ENCODE peak calls at places on chromosomes 7 and 10, in five cellular contexts. M, L, I, O and B are unnamed samples.

GRCh38 chr7:139943391-139943790 is 114.3 kb downstream of the TBXAS1 start:
- DNase-seq in M (no peak), O (no peak), I (no peak), L (no peak), B (no peak)

GRCh38 chr10:84424731-84425165 is 96.4 kb downstream of the CCSER2 start:
- DNase-seq in L (peak), M (peak), I (peak), O (peak), B (peak)

GRCh38 chr10:128573236-128573800 is 447.1 kb upstream of the MKI67 start:
- DNase-seq in L (no peak), I (peak), O (no peak), M (no peak), B (no peak)

GRCh38 chr10:25465582-25466372 is 291.0 kb downstream of the GPR158 start:
- DNase-seq in M (no peak), L (no peak), O (no peak), I (no peak), B (no peak)

GRCh38 chr7:101804087-101804631 is 13.3 kb upstream of the CUX1 start:
- DNase-seq in O (no peak), M (no peak), I (no peak), L (no peak), B (no peak)

GRCh38 chr10:44947356-44948152 is 12.0 kb upstream of the RASSF4 start:
- DNase-seq in L (no peak), M (no peak), I (peak), O (no peak), B (no peak)

GRCh38 chr7:150945171-150945852 is 32.8 kb downstream of the KCNH2 start:
- DNase-seq in O (no peak), I (peak), M (no peak), L (no peak), B (no peak)

GRCh38 chr7:44291066-44291732 is 34.2 kb downstream of the CAMK2B start:
- DNase-seq in I (peak), M (peak), L (no peak), O (no peak), B (peak)

GRCh38 chr7:31047282-31047681 is 4.8 kb upstream of the ADCYAP1R1 start:
- DNase-seq in M (no peak), I (no peak), O (no peak), L (no peak), B (no peak)

GRCh38 chr7:99196536-99197288 is 11.2 kb downstream of the KPNA7 start:
- DNase-seq in I (no peak), M (no peak), O (no peak), L (peak), B (peak)

GRCh38 chr10:113492181-113492580 is 60.7 kb upstream of the HABP2 start:
- DNase-seq in M (no peak), I (no peak), L (no peak), O (no peak), B (peak)

GRCh38 chr7:96361116-96361857 is 39.4 kb upstream of the SLC25A13 start:
- DNase-seq in M (no peak), I (no peak), L (no peak), O (no peak), B (no peak)

GRCh38 chr7:97480700-97481410 is 251.0 kb upstream of the TAC1 start:
- DNase-seq in I (no peak), L (no peak), M (no peak), O (no peak), B (no peak)

GRCh38 chr10:132186488-132187413 is at the start of gene DPYSL4:
- DNase-seq in I (no peak), L (no peak), M (peak), O (no peak), B (no peak)

GRCh38 chr7:102412548-102412947 is 16.4 kb downstream of the PRKRIP1 start:
- DNase-seq in M (no peak), I (no peak), L (peak), O (no peak), B (peak)

GRCh38 chr10:110613341-110613995 is 30.7 kb upstream of the RBM20 start:
- DNase-seq in O (no peak), M (no peak), I (no peak), L (no peak), B (no peak)

GRCh38 chr10:3081383-3081981 is 14.1 kb downstream of the PFKP start:
- DNase-seq in M (no peak), O (no peak), L (no peak), I (no peak), B (no peak)

GRCh38 chr7:32914186-32914585 is 22.6 kb upstream of the KBTBD2 start:
- DNase-seq in I (no peak), L (peak), O (no peak), M (no peak), B (no peak)

GRCh38 chr10:44383749-44384600 is 922 bp downstream of the CXCL12 start:
- DNase-seq in L (peak), O (no peak), I (peak), M (peak), B (peak)

GRCh38 chr7:155865830-155866545 is 53.7 kb upstream of the SHH start:
- DNase-seq in I (peak), M (no peak), L (no peak), O (peak), B (no peak)

GRCh38 chr10:5890519-5890878 is 456 bp downstream of the FBH1 start:
- DNase-seq in I (peak), L (peak), O (no peak), M (no peak), B (no peak)

DNA sequence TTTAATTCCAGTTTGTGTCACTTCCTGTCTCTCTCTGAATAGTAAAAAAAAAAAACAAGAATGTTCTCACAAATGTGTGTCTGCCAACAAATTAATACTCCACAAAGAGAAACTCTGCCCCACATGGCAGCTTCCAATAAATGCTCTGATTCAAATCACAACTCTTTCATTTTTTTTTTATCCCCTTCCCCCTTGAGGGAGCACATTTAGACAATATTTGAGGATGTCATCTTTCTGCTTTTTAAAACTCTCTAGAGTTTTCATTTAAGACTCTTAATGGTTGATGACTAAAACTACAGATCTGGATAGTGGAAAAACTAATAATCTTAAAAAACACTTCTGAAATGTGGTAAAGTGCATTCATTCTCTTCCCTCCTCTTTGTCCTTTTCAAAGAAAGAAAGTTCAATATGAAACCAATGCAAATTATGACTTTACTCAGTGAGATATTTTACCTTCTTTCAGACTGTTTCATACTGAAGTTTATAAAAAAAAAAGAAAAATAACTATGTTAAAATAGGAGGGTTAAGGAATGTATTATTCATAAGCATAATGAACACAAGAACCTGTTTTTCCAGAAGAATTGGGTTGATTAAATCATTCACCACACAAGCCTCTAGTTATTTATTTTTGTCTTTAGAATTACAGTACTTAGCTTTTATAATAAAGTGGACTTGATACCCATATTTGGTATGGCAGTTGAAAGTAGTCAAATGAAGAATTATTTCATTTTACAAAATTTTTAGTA is 42.4 kb downstream of the ARID5B start:
- DNase-seq in O (no peak), L (no peak), M (no peak), I (no peak), B (peak)
- TF ChIP-seq CTCF in O (peak), L (no peak), M (no peak), I (no peak), B (peak)

DNA sequence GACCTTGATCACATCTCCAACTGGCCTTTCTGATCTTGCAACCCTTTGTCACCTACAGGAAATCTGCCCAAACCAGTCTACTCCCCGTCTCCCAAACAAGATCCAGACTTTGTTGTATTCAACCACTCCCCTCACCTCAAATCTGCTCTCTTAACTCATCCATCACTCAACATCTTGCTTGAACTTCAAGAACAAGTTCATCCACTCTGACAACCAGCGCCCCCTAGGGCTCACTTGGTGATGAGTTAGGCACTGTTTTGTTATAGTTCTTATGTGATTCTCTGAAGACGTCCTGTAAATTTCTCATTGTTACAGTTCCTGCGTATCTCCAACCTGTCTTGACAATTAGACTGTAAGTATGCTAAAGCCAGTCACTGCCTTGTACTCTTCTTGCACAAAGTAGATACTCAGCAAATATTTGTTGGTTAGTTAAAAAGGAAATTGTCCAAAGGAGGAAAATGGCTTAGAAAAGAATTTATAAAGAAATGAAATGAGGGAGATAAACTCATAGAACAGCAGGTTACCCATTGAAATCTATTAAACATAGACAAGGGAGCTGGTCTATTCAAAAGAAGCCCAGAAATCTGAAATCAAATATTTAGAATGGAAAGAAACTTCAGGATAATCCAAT is 5.3 kb downstream of the FRMD4A start:
- DNase-seq in M (peak), I (no peak), L (peak), O (no peak), B (no peak)
- TF ChIP-seq CTCF in M (peak), I (no peak), L (peak), O (peak), B (peak)

DNA sequence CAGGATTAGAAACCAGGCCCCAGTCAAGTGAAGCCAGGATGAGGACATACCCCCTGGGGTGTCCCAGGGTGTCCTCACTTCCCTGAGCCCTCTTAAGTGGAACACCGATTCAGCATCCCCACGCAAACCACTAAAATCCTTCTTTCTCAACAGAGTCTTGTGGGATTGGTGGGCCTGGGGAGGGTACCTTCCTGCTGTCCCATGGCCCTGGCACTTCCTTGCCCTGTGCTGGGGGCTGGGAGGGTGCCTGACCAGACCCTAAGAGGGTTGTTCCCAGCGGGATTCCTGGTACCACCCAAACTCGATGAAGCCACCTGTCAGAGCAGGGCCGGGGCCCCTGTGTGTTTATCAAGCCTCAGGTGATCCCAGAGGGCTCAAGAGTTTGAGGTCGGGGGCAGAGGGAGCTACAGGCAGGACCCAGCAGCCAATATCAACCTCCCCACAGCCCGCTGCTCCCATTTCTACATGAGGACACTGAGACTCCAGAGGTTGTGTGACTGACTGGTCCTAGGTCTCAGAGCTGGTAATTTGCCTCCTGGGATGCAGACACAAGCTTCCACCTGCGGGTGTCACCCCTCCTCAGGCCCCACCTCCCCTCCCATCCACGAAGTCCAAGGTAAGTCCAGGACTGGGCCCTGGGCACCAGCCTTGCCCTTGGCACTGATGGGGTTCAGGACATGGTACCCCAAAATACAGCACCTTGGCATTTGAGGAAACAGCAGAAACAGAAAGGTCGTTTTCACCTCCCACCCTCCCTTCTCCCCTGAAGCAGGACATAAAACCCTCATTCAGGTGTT is 31.4 kb downstream of the OAT start:
- DNase-seq in L (peak), M (no peak), I (peak), O (no peak), B (no peak)
- TF ChIP-seq CTCF in L (no peak), M (no peak), I (no peak), O (no peak), B (peak)

GRCh38 chr7:12102527-12102926 is 108.6 kb upstream of the TMEM106B start:
- DNase-seq in I (no peak), M (no peak), L (no peak), O (no peak), B (no peak)

GRCh38 chr7:12103948-12104347 is 107.1 kb upstream of the TMEM106B start:
- DNase-seq in O (no peak), I (no peak), L (no peak), M (no peak), B (no peak)

GRCh38 chr7:12107841-12108249 is 103.2 kb upstream of the TMEM106B start:
- DNase-seq in I (no peak), L (peak), O (no peak), M (no peak), B (no peak)

DNA sequence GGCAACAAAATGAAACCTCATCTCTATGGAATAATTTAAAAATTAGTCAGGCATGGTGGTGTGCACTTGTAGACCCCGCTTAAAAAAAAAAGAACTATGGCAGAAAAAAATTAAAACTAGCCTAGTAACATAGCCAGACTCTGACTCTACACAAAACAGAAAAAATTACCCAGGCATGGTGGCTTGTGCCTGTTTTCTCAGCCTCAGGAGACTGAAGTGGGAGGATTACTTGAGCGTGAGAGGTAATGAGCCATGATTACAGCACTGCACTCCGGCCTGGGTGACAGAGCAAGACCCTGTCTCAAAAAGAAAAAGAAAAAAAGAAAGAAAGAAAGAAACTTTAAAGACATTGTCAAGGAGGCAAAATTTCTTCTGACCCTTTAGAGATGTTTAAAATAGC is 109.0 kb upstream of the TMEM106B start:
- DNase-seq in O (no peak), I (no peak), L (no peak), M (peak), B (no peak)
- TF ChIP-seq CTCF in O (no peak), I (no peak), L (no peak), M (no peak), B (no peak)

GRCh38 chr7:22859676-22860290 is 37.1 kb upstream of the TOMM7 start:
- DNase-seq in I (no peak), M (no peak), O (no peak), L (peak), B (no peak)

GRCh38 chr7:22860337-22860736 is 37.7 kb upstream of the TOMM7 start:
- DNase-seq in L (no peak), M (no peak), O (no peak), I (peak), B (no peak)

GRCh38 chr7:22858640-22859561 is 36.3 kb upstream of the TOMM7 start:
- DNase-seq in L (peak), I (no peak), M (no peak), O (peak), B (peak)

GRCh38 chr7:22861576-22861975 is 38.9 kb upstream of the TOMM7 start:
- DNase-seq in M (no peak), O (no peak), I (peak), L (no peak), B (no peak)

GRCh38 chr7:22860784-22861482 is 38.3 kb upstream of the TOMM7 start:
- DNase-seq in L (peak), I (no peak), M (no peak), O (no peak), B (no peak)
- TF ChIP-seq CTCF in L (peak), I (no peak), M (peak), O (peak), B (peak)